ENCODE peak calls at places on chromosomes 13 and 19, in nine cellular contexts. G is heart left ventricle; J is SK-N-SH; W is EL; U is mesothelial cell of epicardium; I is pons; B is H9; N is ascending aorta; Z is effector CD4-positive, alpha-beta T cell. T is an unnamed sample.

GRCh38 chr13:59458908-59459579 is 704.7 kb downstream of the DIAPH3 start:
- DNase-seq in G (no peak), J (no peak), W (peak; percentile 67), U (no peak), I (peak; percentile 23), B (peak; percentile 46), N (no peak), Z (no peak), T (no peak)

GRCh38 chr19:28522545-28522922 is 690.4 kb downstream of the UQCRFS1 start:
- DNase-seq in G (no peak), J (no peak), W (no peak), U (no peak), I (no peak), B (no peak), N (no peak), Z (no peak), T (no peak)

GRCh38 chr19:46678110-46678732 is 17.2 kb upstream of the DACT3 start:
- DNase-seq in G (no peak), J (peak; percentile 89), W (peak; percentile 26), U (no peak), I (no peak), B (peak; percentile 91), N (no peak), Z (peak; percentile 33), T (peak; percentile 40)

GRCh38 chr13:43195551-43195950 is 172.2 kb downstream of the DNAJC15 start:
- DNase-seq in G (no peak), J (no peak), W (no peak), U (no peak), I (no peak), B (no peak), N (no peak), Z (no peak), T (no peak)

GRCh38 chr13:112959206-112959605 is 9.8 kb upstream of the MCF2L start:
- DNase-seq in G (peak; percentile 61), J (no peak), W (no peak), U (no peak), I (peak; percentile 93), B (no peak), N (no peak), Z (no peak), T (no peak)

GRCh38 chr19:30419581-30420180 is 47.5 kb downstream of the ZNF536 start:
- DNase-seq in G (no peak), J (peak; percentile 52), W (no peak), U (no peak), I (peak; percentile 67), B (no peak), N (no peak), Z (no peak), T (no peak)

GRCh38 chr19:827710-828321 is at the start of gene AZU1:
- DNase-seq in G (peak; percentile 71), J (no peak), W (no peak), U (no peak), I (no peak), B (peak; percentile 30), N (no peak), Z (no peak), T (peak; percentile 49)

GRCh38 chr13:76641056-76641455 is 245.1 kb downstream of the KCTD12 start:
- DNase-seq in G (no peak), J (peak; percentile 15), W (no peak), U (no peak), I (no peak), B (no peak), N (no peak), Z (no peak), T (no peak)

GRCh38 chr13:39565036-39565949 is 37.7 kb downstream of the LHFPL6 start:
- DNase-seq in G (no peak), J (no peak), W (peak; percentile 97), U (no peak), I (no peak), B (peak; percentile 70), N (no peak), Z (no peak), T (no peak)

GRCh38 chr19:51572908-51573307 is 1.8 kb downstream of the ZNF175 start:
- DNase-seq in G (no peak), J (no peak), W (peak; percentile 92), U (no peak), I (no peak), B (no peak), N (no peak), Z (no peak), T (no peak)

GRCh38 chr19:28504139-28504538 is 708.8 kb downstream of the UQCRFS1 start:
- DNase-seq in G (no peak), J (no peak), W (no peak), U (no peak), I (no peak), B (no peak), N (no peak), Z (no peak), T (no peak)

GRCh38 chr13:93098972-93099371 is 127.6 kb upstream of the GPC6 start:
- DNase-seq in G (no peak), J (no peak), W (no peak), U (no peak), I (no peak), B (no peak), N (no peak), Z (no peak), T (peak; percentile 42)

GRCh38 chr13:48574036-48574796 is 41.3 kb upstream of the RCBTB2 start:
- DNase-seq in G (no peak), J (no peak), W (no peak), U (no peak), I (no peak), B (no peak), N (no peak), Z (no peak), T (no peak)

GRCh38 chr19:35436477-35437141 is 11.4 kb upstream of the FFAR2 start:
- DNase-seq in G (no peak), J (no peak), W (peak; percentile 6), U (no peak), I (peak; percentile 49), B (no peak), N (no peak), Z (peak; percentile 2), T (peak; percentile 41)

GRCh38 chr13:24074687-24075086 is 85.8 kb upstream of the SPATA13 start:
- DNase-seq in G (no peak), J (no peak), W (no peak), U (no peak), I (peak; percentile 83), B (no peak), N (no peak), Z (no peak), T (peak; percentile 46)

GRCh38 chr19:45670670-45671453 is 2.8 kb downstream of the GIPR start:
- DNase-seq in G (peak; percentile 88), J (peak; percentile 99), W (peak; percentile 77), U (peak; percentile 80), I (peak; percentile 74), B (peak; percentile 96), N (no peak), Z (no peak), T (peak; percentile 94)

GRCh38 chr13:27022571-27023311 is 148.9 kb downstream of the USP12 start:
- DNase-seq in G (no peak), J (no peak), W (peak; percentile 43), U (peak; percentile 25), I (peak; percentile 84), B (peak; percentile 10), N (no peak), Z (no peak), T (peak; percentile 64)

GRCh38 chr13:39035204-39035603 is 2.7 kb downstream of the PROSER1 start:
- DNase-seq in G (no peak), J (no peak), W (no peak), U (no peak), I (no peak), B (no peak), N (no peak), Z (no peak), T (no peak)

GRCh38 chr13:30049692-30050091 is 199.3 kb upstream of the UBL3 start:
- DNase-seq in G (no peak), J (no peak), W (peak; percentile 58), U (no peak), I (no peak), B (no peak), N (no peak), Z (no peak), T (no peak)

GRCh38 chr19:1742989-1743696 is 10.2 kb upstream of the ONECUT3 start:
- DNase-seq in G (no peak), J (no peak), W (no peak), U (no peak), I (no peak), B (no peak), N (no peak), Z (no peak), T (no peak)

GRCh38 chr13:26420282-26420960 is 137.1 kb upstream of the WASF3 start:
- DNase-seq in G (no peak), J (no peak), W (no peak), U (no peak), I (no peak), B (no peak), N (no peak), Z (no peak), T (no peak)